ENCODE peak calls at places on chromosomes 12 and 14, in seven cellular contexts. One of them, this sample, is unnamed.

GRCh38 chr12:123142948-123143752 is 7.7 kb downstream of the PITPNM2 start:
- DNase-seq in T follicular helper cell: no peak
- DNase-seq in dorsolateral prefrontal cortex: no peak
- DNase-seq in caudate nucleus: no peak
- DNase-seq in iris pigment epithelial cell: peak
- DNase-seq in LoVo: no peak
- DNase-seq in left ventricle myocardium superior: no peak
- DNase-seq in this sample: no peak

GRCh38 chr12:128829870-128830504 is 6.2 kb upstream of the SLC15A4 start:
- DNase-seq in left ventricle myocardium superior: no peak
- DNase-seq in T follicular helper cell: no peak
- DNase-seq in LoVo: no peak
- DNase-seq in caudate nucleus: no peak
- DNase-seq in dorsolateral prefrontal cortex: no peak
- DNase-seq in iris pigment epithelial cell: no peak
- DNase-seq in this sample: no peak

GRCh38 chr12:45338272-45338671 is 122.4 kb downstream of the ANO6 start:
- DNase-seq in LoVo: no peak
- DNase-seq in iris pigment epithelial cell: no peak
- DNase-seq in dorsolateral prefrontal cortex: no peak
- DNase-seq in left ventricle myocardium superior: no peak
- DNase-seq in caudate nucleus: no peak
- DNase-seq in T follicular helper cell: no peak
- DNase-seq in this sample: no peak

GRCh38 chr14:33551963-33552362 is 398.9 kb downstream of the EGLN3 start:
- DNase-seq in T follicular helper cell: no peak
- DNase-seq in LoVo: no peak
- DNase-seq in iris pigment epithelial cell: no peak
- DNase-seq in caudate nucleus: no peak
- DNase-seq in left ventricle myocardium superior: no peak
- DNase-seq in dorsolateral prefrontal cortex: no peak
- DNase-seq in this sample: no peak

GRCh38 chr14:30210630-30211029 is 283.0 kb upstream of the PRKD1 start:
- DNase-seq in dorsolateral prefrontal cortex: no peak
- DNase-seq in iris pigment epithelial cell: peak
- DNase-seq in caudate nucleus: no peak
- DNase-seq in T follicular helper cell: no peak
- DNase-seq in LoVo: no peak
- DNase-seq in left ventricle myocardium superior: no peak
- DNase-seq in this sample: no peak

GRCh38 chr14:44529026-44529425 is 21.9 kb upstream of the FSCB start:
- DNase-seq in iris pigment epithelial cell: no peak
- DNase-seq in left ventricle myocardium superior: no peak
- DNase-seq in dorsolateral prefrontal cortex: no peak
- DNase-seq in LoVo: no peak
- DNase-seq in T follicular helper cell: no peak
- DNase-seq in caudate nucleus: no peak
- DNase-seq in this sample: peak

GRCh38 chr12:57340104-57340503 is 89.1 kb upstream of the STAC3 start:
- DNase-seq in LoVo: no peak
- DNase-seq in dorsolateral prefrontal cortex: peak
- DNase-seq in caudate nucleus: no peak
- DNase-seq in left ventricle myocardium superior: peak
- DNase-seq in iris pigment epithelial cell: peak
- DNase-seq in T follicular helper cell: no peak
- DNase-seq in this sample: peak

GRCh38 chr14:68780358-68781160 is 12.3 kb downstream of the ZFP36L1 start:
- DNase-seq in iris pigment epithelial cell: peak
- DNase-seq in LoVo: no peak
- DNase-seq in caudate nucleus: no peak
- DNase-seq in left ventricle myocardium superior: peak
- DNase-seq in T follicular helper cell: no peak
- DNase-seq in dorsolateral prefrontal cortex: no peak
- DNase-seq in this sample: peak

GRCh38 chr12:45587042-45587441 is 142.5 kb upstream of the ARID2 start:
- DNase-seq in LoVo: no peak
- DNase-seq in caudate nucleus: no peak
- DNase-seq in iris pigment epithelial cell: no peak
- DNase-seq in T follicular helper cell: no peak
- DNase-seq in dorsolateral prefrontal cortex: no peak
- DNase-seq in left ventricle myocardium superior: no peak
- DNase-seq in this sample: no peak

GRCh38 chr12:115871714-115872113 is 405.8 kb downstream of the MED13L start:
- DNase-seq in dorsolateral prefrontal cortex: no peak
- DNase-seq in iris pigment epithelial cell: peak
- DNase-seq in caudate nucleus: no peak
- DNase-seq in left ventricle myocardium superior: no peak
- DNase-seq in LoVo: peak
- DNase-seq in T follicular helper cell: no peak
- DNase-seq in this sample: peak

GRCh38 chr14:74299061-74299545 is 3.6 kb downstream of the ABCD4 start:
- DNase-seq in T follicular helper cell: no peak
- DNase-seq in caudate nucleus: no peak
- DNase-seq in LoVo: no peak
- DNase-seq in left ventricle myocardium superior: peak
- DNase-seq in iris pigment epithelial cell: peak
- DNase-seq in dorsolateral prefrontal cortex: no peak
- DNase-seq in this sample: no peak

GRCh38 chr14:91573894-91574837 is 64.1 kb upstream of the PPP4R3A start:
- DNase-seq in T follicular helper cell: peak
- DNase-seq in LoVo: peak
- DNase-seq in iris pigment epithelial cell: peak
- DNase-seq in caudate nucleus: no peak
- DNase-seq in left ventricle myocardium superior: peak
- DNase-seq in dorsolateral prefrontal cortex: peak
- DNase-seq in this sample: peak

GRCh38 chr12:96670334-96670899 is 181.0 kb downstream of the CFAP54 start:
- DNase-seq in left ventricle myocardium superior: no peak
- DNase-seq in caudate nucleus: no peak
- DNase-seq in T follicular helper cell: no peak
- DNase-seq in dorsolateral prefrontal cortex: no peak
- DNase-seq in LoVo: no peak
- DNase-seq in iris pigment epithelial cell: no peak
- DNase-seq in this sample: no peak

GRCh38 chr14:73833024-73833423 is 18.6 kb upstream of the PTGR2 start:
- DNase-seq in T follicular helper cell: no peak
- DNase-seq in caudate nucleus: no peak
- DNase-seq in LoVo: no peak
- DNase-seq in left ventricle myocardium superior: no peak
- DNase-seq in dorsolateral prefrontal cortex: peak
- DNase-seq in iris pigment epithelial cell: no peak
- DNase-seq in this sample: no peak

GRCh38 chr12:107530706-107531105 is 154.9 kb upstream of the PWP1 start:
- DNase-seq in caudate nucleus: no peak
- DNase-seq in T follicular helper cell: no peak
- DNase-seq in left ventricle myocardium superior: no peak
- DNase-seq in LoVo: no peak
- DNase-seq in iris pigment epithelial cell: no peak
- DNase-seq in dorsolateral prefrontal cortex: no peak
- DNase-seq in this sample: no peak

GRCh38 chr12:45938566-45938965 is 51.8 kb downstream of the SCAF11 start:
- DNase-seq in caudate nucleus: no peak
- DNase-seq in T follicular helper cell: no peak
- DNase-seq in dorsolateral prefrontal cortex: no peak
- DNase-seq in left ventricle myocardium superior: no peak
- DNase-seq in LoVo: no peak
- DNase-seq in iris pigment epithelial cell: no peak
- DNase-seq in this sample: no peak

GRCh38 chr12:58554522-58555157 is 365.7 kb downstream of the LRIG3 start:
- DNase-seq in dorsolateral prefrontal cortex: no peak
- DNase-seq in T follicular helper cell: no peak
- DNase-seq in iris pigment epithelial cell: no peak
- DNase-seq in left ventricle myocardium superior: no peak
- DNase-seq in LoVo: no peak
- DNase-seq in caudate nucleus: no peak
- DNase-seq in this sample: no peak

GRCh38 chr12:58919271-58920101 is 818 bp downstream of the LRIG3 start:
- DNase-seq in dorsolateral prefrontal cortex: no peak
- DNase-seq in T follicular helper cell: no peak
- DNase-seq in iris pigment epithelial cell: peak
- DNase-seq in caudate nucleus: no peak
- DNase-seq in left ventricle myocardium superior: no peak
- DNase-seq in LoVo: peak
- DNase-seq in this sample: peak

GRCh38 chr12:32583535-32583934 is 95.6 kb upstream of the DNM1L start:
- DNase-seq in dorsolateral prefrontal cortex: no peak
- DNase-seq in caudate nucleus: no peak
- DNase-seq in left ventricle myocardium superior: no peak
- DNase-seq in iris pigment epithelial cell: peak
- DNase-seq in T follicular helper cell: no peak
- DNase-seq in LoVo: no peak
- DNase-seq in this sample: no peak

GRCh38 chr12:6201199-6201608 is 1.0 kb downstream of the CD9 start:
- DNase-seq in caudate nucleus: no peak
- DNase-seq in dorsolateral prefrontal cortex: no peak
- DNase-seq in left ventricle myocardium superior: peak
- DNase-seq in LoVo: peak
- DNase-seq in T follicular helper cell: no peak
- DNase-seq in iris pigment epithelial cell: no peak
- DNase-seq in this sample: no peak

GRCh38 chr14:101961011-101961721 is 3.2 kb upstream of the DYNC1H1 start:
- DNase-seq in T follicular helper cell: peak
- DNase-seq in iris pigment epithelial cell: peak
- DNase-seq in LoVo: peak
- DNase-seq in caudate nucleus: peak
- DNase-seq in dorsolateral prefrontal cortex: peak
- DNase-seq in left ventricle myocardium superior: peak
- DNase-seq in this sample: peak

GRCh38 chr12:3463927-3464326 is 27.1 kb upstream of the PRMT8 start:
- DNase-seq in left ventricle myocardium superior: no peak
- DNase-seq in dorsolateral prefrontal cortex: no peak
- DNase-seq in LoVo: peak
- DNase-seq in caudate nucleus: no peak
- DNase-seq in iris pigment epithelial cell: no peak
- DNase-seq in T follicular helper cell: no peak
- DNase-seq in this sample: no peak

GRCh38 chr12:52277486-52278245 is 3.2 kb downstream of the KRT86 start:
- DNase-seq in iris pigment epithelial cell: no peak
- DNase-seq in left ventricle myocardium superior: no peak
- DNase-seq in T follicular helper cell: no peak
- DNase-seq in LoVo: peak
- DNase-seq in dorsolateral prefrontal cortex: no peak
- DNase-seq in caudate nucleus: no peak
- DNase-seq in this sample: no peak

GRCh38 chr12:68118096-68118755 is 41.3 kb downstream of the IFNG start:
- DNase-seq in caudate nucleus: no peak
- DNase-seq in iris pigment epithelial cell: no peak
- DNase-seq in left ventricle myocardium superior: no peak
- DNase-seq in T follicular helper cell: no peak
- DNase-seq in dorsolateral prefrontal cortex: no peak
- DNase-seq in LoVo: no peak
- DNase-seq in this sample: no peak